ENCODE peak calls at places on chromosomes 4 and X, in five cellular contexts. T is hepatocyte, Y is GM20000, A is LNCaP clone FGC, V is adrenal gland. B is an unnamed sample.

GRCh38 chrX:108071578-108071977 is 19.8 kb downstream of the PSMD10 start:
- DNase-seq in Y (no peak), V (no peak), T (no peak), A (no peak), B (peak; percentile 10)

GRCh38 chr4:157151711-157152110 is 68.8 kb upstream of the GRIA2 start:
- DNase-seq in A (no peak), Y (no peak), T (no peak), V (no peak), B (no peak)

GRCh38 chrX:1102786-1103185 is 109.7 kb downstream of the CRLF2 start:
- DNase-seq in V (peak; percentile 34), Y (no peak), T (no peak), A (no peak), B (no peak)

GRCh38 chr4:127732623-127733199 is 2.5 kb downstream of the SLC25A31 start:
- DNase-seq in Y (peak; percentile 76), V (no peak), A (peak; percentile 10), T (peak; percentile 32), B (no peak)

GRCh38 chrX:11135483-11136185 is 24.5 kb downstream of the HCCS start:
- DNase-seq in Y (no peak), T (no peak), V (no peak), A (no peak), B (no peak)

GRCh38 chrX:38282044-38282443 is 45.3 kb downstream of the RPGR start:
- DNase-seq in A (no peak), Y (no peak), T (no peak), V (no peak), B (no peak)

GRCh38 chrX:1902901-1903379 is 288.1 kb downstream of the ASMT start:
- DNase-seq in V (no peak), A (no peak), T (no peak), Y (no peak), B (no peak)

GRCh38 chrX:137945470-137945869 is 379.5 kb downstream of the ZIC3 start:
- DNase-seq in Y (no peak), T (no peak), A (no peak), V (no peak), B (no peak)

GRCh38 chrX:88135735-88136134 is 611.3 kb upstream of the CPXCR1 start:
- DNase-seq in A (no peak), V (no peak), Y (no peak), T (peak; percentile 16), B (no peak)
- TF ChIP-seq CTCF in A (peak; percentile 40), V (no peak), Y (no peak), T (peak; percentile 55), B (no peak)

DNA sequence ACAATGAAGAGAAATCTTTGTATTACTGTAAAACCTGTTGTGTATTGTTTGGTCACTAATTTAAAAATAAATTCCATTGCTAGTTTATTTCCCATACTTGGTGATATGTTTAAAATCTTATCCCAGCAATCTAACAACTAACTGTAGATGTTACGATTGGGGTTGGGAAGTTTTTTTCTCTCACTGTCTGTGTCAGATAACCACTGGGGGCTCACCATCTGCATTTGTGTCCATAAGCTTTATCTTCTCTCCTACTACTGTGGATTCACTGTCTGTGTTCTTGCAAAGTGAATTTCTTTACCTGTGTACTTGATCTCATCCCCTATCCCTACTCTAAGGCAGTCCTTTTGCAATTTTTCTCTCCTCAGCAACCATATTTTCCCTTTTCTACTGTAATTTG is 81.3 kb downstream of the STIM2 start:
- DNase-seq in Y (no peak), T (no peak), V (no peak), A (no peak), B (no peak)
- TF ChIP-seq CTCF in Y (no peak), T (no peak), V (no peak), A (no peak), B (no peak)

GRCh38 chr4:163755013-163755412 is 260.5 kb downstream of the TMA16 start:
- DNase-seq in Y (peak; percentile 11), A (no peak), T (no peak), V (no peak), B (no peak)
- TF ChIP-seq CTCF in Y (peak; percentile 12), A (peak; percentile 40), T (no peak), V (no peak), B (peak; percentile 33)

GRCh38 chr4:149897784-149898183 is 82.1 kb upstream of the IQCM start:
- DNase-seq in T (peak; percentile 23), Y (peak; percentile 7), A (peak; percentile 28), V (no peak), B (no peak)

GRCh38 chr4:149891381-149891780 is 75.7 kb upstream of the IQCM start:
- DNase-seq in Y (no peak), T (no peak), A (no peak), V (no peak), B (no peak)

GRCh38 chr4:149901128-149901527 is 85.5 kb upstream of the IQCM start:
- DNase-seq in A (peak; percentile 84), V (no peak), Y (no peak), T (no peak), B (no peak)

DNA sequence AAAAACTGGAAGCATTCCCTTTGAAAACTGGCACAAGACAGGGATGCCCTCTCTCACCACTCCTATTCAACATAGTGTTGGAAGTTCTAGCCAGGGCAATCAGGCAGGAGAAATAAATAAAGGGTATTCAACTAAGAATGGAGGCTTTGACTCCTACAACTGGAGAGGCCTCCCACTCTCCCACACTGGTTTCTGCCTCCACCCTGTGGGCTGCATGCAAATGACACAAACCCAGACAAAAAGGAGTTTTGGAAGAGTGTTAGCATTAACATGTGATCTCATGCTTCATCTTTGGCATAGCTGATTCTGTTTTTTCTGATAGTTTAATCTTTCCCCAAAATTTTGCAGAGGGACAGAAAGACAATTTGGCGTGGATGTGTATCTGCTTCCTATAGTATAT is 80.8 kb upstream of the IQCM start:
- DNase-seq in T (peak; percentile 52), Y (no peak), V (no peak), A (no peak), B (no peak)
- TF ChIP-seq CTCF in T (peak; percentile 57), Y (no peak), V (no peak), A (peak; percentile 83), B (no peak)

GRCh38 chr4:112519689-112520597 is 4.0 kb upstream of the NEUROG2 start:
- DNase-seq in V (no peak), T (no peak), Y (peak; percentile 36), A (no peak), B (peak; percentile 33)
- TF ChIP-seq CTCF in V (no peak), T (no peak), Y (peak; percentile 61), A (no peak), B (no peak)

GRCh38 chr4:36189511-36190226 is 54.6 kb downstream of the ARAP2 start:
- DNase-seq in T (no peak), V (no peak), Y (peak; percentile 30), A (no peak), B (peak; percentile 39)

GRCh38 chr4:36192922-36193321 is 51.4 kb downstream of the ARAP2 start:
- DNase-seq in T (no peak), A (no peak), V (no peak), Y (no peak), B (no peak)

GRCh38 chr4:36183665-36184393 is 60.5 kb downstream of the ARAP2 start:
- DNase-seq in Y (no peak), A (no peak), V (no peak), T (no peak), B (no peak)

GRCh38 chr4:36183232-36183631 is 61.1 kb downstream of the ARAP2 start:
- DNase-seq in T (no peak), Y (peak; percentile 7), A (no peak), V (no peak), B (no peak)

GRCh38 chr4:36187723-36188333 is 56.5 kb downstream of the ARAP2 start:
- DNase-seq in Y (peak; percentile 7), A (no peak), T (peak; percentile 26), V (no peak), B (peak; percentile 43)
- TF ChIP-seq CTCF in Y (no peak), A (peak; percentile 87), T (peak; percentile 71), V (peak; percentile 33), B (peak; percentile 69)

GRCh38 chr4:133484287-133484686 is 335.2 kb downstream of the PCDH10 start:
- DNase-seq in A (peak; percentile 50), V (no peak), Y (no peak), T (no peak), B (no peak)

GRCh38 chr4:133483600-133484246 is 334.6 kb downstream of the PCDH10 start:
- DNase-seq in T (peak; percentile 67), V (no peak), A (peak; percentile 53), Y (no peak), B (no peak)
- TF ChIP-seq CTCF in T (peak; percentile 54), V (no peak), A (peak; percentile 58), Y (no peak), B (no peak)

B was measured in activated CD8-positive, alpha-beta T cell treated with anti-CD3 and anti-CD28 coated beads for 36 hours.